ENCODE peak calls at places on chromosomes 3 and 15, in seven cellular contexts. I, G, P, E, A, M and Q are unnamed samples.

GRCh38 chr3:159458010-159458409 is 530.6 kb upstream of the IL12A start:
- DNase-seq in A (no peak), M (no peak), E (no peak), P (no peak), G (no peak), I (no peak), Q (no peak)

GRCh38 chr3:125123906-125124305 is 68.1 kb upstream of the HEG1 start:
- DNase-seq in P (no peak), I (no peak), A (no peak), M (no peak), E (no peak), G (no peak), Q (no peak)

GRCh38 chr15:36585774-36586173 is 6.3 kb downstream of the CDIN1 start:
- DNase-seq in I (no peak), G (no peak), E (no peak), A (no peak), P (no peak), M (no peak), Q (no peak)

GRCh38 chr3:114645392-114645791 is 351.6 kb downstream of the TIGIT start:
- DNase-seq in G (no peak), E (no peak), I (no peak), P (no peak), A (no peak), M (no peak), Q (no peak)

GRCh38 chr15:88621789-88622604 is 857 bp downstream of the AEN start:
- DNase-seq in I (no peak), A (no peak), E (peak), G (peak), M (no peak), P (no peak), Q (peak)

GRCh38 chr15:80093854-80094418 is 34.5 kb downstream of the ZFAND6 start:
- DNase-seq in A (no peak), E (no peak), P (no peak), M (no peak), I (no peak), G (no peak), Q (no peak)

GRCh38 chr15:68578960-68579935 is at the start of gene CORO2B:
- DNase-seq in I (no peak), P (no peak), A (peak), E (no peak), M (no peak), G (peak), Q (no peak)

GRCh38 chr15:58537480-58537879 is 105.7 kb downstream of the LIPC start:
- DNase-seq in A (no peak), G (no peak), E (no peak), M (no peak), P (no peak), I (peak), Q (no peak)

GRCh38 chr3:143551790-143552189 is 296.5 kb downstream of the SLC9A9 start:
- DNase-seq in E (no peak), I (no peak), P (no peak), G (no peak), M (no peak), A (no peak), Q (peak)

GRCh38 chr3:64361962-64362735 is 136.9 kb upstream of the PRICKLE2 start:
- DNase-seq in G (no peak), P (no peak), E (no peak), M (no peak), A (no peak), I (no peak), Q (no peak)

GRCh38 chr15:43974852-43975251 is 148.1 kb downstream of the WDR76 start:
- DNase-seq in I (no peak), E (no peak), A (no peak), M (no peak), P (no peak), G (no peak), Q (no peak)

GRCh38 chr3:21654662-21655061 is 96.3 kb downstream of the ZNF385D start:
- DNase-seq in G (no peak), I (no peak), E (no peak), P (no peak), M (no peak), A (no peak), Q (no peak)